ENCODE peak calls at places on chromosomes 2 and 18, in five cellular contexts. T is AG09309, K is fibroblast of mammary gland, G is ovary, W is Peyer's patch. C is an unnamed sample.

GRCh38 chr2:207219716-207220414 is 54.1 kb upstream of the KLF7 start:
- DNase-seq in W (no peak), T (peak), G (no peak), K (peak), C (peak)

GRCh38 chr2:240289701-240290431 is 145.6 kb upstream of the GPC1 start:
- DNase-seq in K (no peak), G (no peak), W (no peak), T (no peak), C (no peak)

GRCh38 chr2:62221141-62221540 is 25.2 kb downstream of the B3GNT2 start:
- DNase-seq in K (peak), T (no peak), W (no peak), G (no peak), C (peak)

GRCh38 chr2:240319855-240320560 is 115.5 kb upstream of the GPC1 start:
- DNase-seq in T (peak), W (no peak), K (peak), G (peak), C (peak)

GRCh38 chr2:238042849-238043584 is 17.8 kb upstream of the SCLY start:
- DNase-seq in T (no peak), W (no peak), G (no peak), K (no peak), C (peak)

GRCh38 chr2:154457291-154457690 is 241.2 kb upstream of the KCNJ3 start:
- DNase-seq in T (no peak), K (no peak), W (no peak), G (no peak), C (no peak)

GRCh38 chr18:28115149-28115550 is 61.8 kb downstream of the CDH2 start:
- DNase-seq in G (no peak), W (no peak), K (peak), T (peak), C (peak)

GRCh38 chr2:86563650-86564061 is 413 bp upstream of the CHMP3 start:
- DNase-seq in W (no peak), T (no peak), K (no peak), G (no peak), C (no peak)

GRCh38 chr2:106566050-106566449 is 78.9 kb downstream of the CD8B2 start:
- DNase-seq in K (peak), W (no peak), T (no peak), G (no peak), C (peak)

GRCh38 chr2:230217424-230217823 is 2.4 kb downstream of the SP110 start:
- DNase-seq in T (no peak), W (peak), K (no peak), G (no peak), C (peak)

GRCh38 chr2:199690225-199690624 is 160.8 kb downstream of the FTCDNL1 start:
- DNase-seq in W (no peak), T (no peak), K (no peak), G (no peak), C (no peak)

GRCh38 chr2:65437392-65438135 is 5.2 kb upstream of the SPRED2 start:
- DNase-seq in K (no peak), T (no peak), W (no peak), G (no peak), C (no peak)

GRCh38 chr2:171627412-171627811 is 59.9 kb upstream of the DYNC1I2 start:
- DNase-seq in K (no peak), T (no peak), G (no peak), W (no peak), C (no peak)

GRCh38 chr2:47201224-47201623 is 46.1 kb upstream of the STPG4 start:
- DNase-seq in K (no peak), W (no peak), T (no peak), G (no peak), C (peak)

GRCh38 chr2:194745532-194746146 is 911.4 kb upstream of the SLC39A10 start:
- DNase-seq in T (no peak), W (no peak), K (no peak), G (no peak), C (no peak)

GRCh38 chr2:199431748-199432213 is 26.0 kb downstream of the SATB2 start:
- DNase-seq in T (no peak), G (no peak), W (no peak), K (peak), C (no peak)

GRCh38 chr2:24792874-24793751 is at the start of the genes CENPO and PTRHD1:
- DNase-seq in G (peak), K (peak), W (peak), T (peak), C (peak)

GRCh38 chr18:8762968-8763367 is 57.6 kb downstream of the MTCL1 start:
- DNase-seq in W (no peak), K (no peak), T (no peak), G (no peak), C (no peak)

GRCh38 chr2:72757177-72757775 is 68.6 kb downstream of the EXOC6B start:
- DNase-seq in G (no peak), K (no peak), T (peak), W (no peak), C (peak)

GRCh38 chr2:191688934-191689695 is 11.2 kb downstream of the NABP1 start:
- DNase-seq in G (no peak), K (peak), W (no peak), T (peak), C (peak)

GRCh38 chr2:73896362-73897239 is 3.8 kb downstream of the ACTG2 start:
- DNase-seq in T (peak), W (no peak), G (no peak), K (peak), C (peak)

GRCh38 chr2:73895473-73895872 is 2.7 kb downstream of the ACTG2 start:
- DNase-seq in T (no peak), G (no peak), W (no peak), K (no peak), C (no peak)

GRCh38 chr2:73897934-73898333 is 5.1 kb downstream of the ACTG2 start:
- DNase-seq in G (no peak), W (no peak), K (no peak), T (no peak), C (no peak)

GRCh38 chr2:73894877-73895276 is 2.1 kb downstream of the ACTG2 start:
- DNase-seq in W (no peak), K (no peak), T (no peak), G (no peak), C (no peak)

DNA sequence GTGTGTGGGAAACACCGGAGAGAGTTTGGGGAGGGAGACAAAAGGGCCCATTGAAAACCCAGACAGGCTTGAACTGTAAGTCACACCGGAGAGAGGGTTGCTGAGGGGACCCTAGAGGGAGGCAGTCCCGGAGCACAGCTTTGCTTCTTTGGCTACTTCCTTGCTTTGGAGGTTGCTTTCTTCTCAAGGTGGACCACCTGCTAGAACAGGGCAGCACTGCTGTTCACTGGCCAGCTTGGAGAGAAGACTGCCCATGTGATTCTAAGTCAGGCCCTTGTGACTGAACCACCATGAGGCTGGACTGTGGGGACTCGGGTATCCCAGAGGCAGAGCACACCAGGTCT is 4.4 kb downstream of the ACTG2 start:
- DNase-seq in K (no peak), T (no peak), W (no peak), G (no peak), C (no peak)
- H3K4me3 ChIP-seq in K (no peak), T (no peak), W (peak), G (peak), C (no peak)

DNA sequence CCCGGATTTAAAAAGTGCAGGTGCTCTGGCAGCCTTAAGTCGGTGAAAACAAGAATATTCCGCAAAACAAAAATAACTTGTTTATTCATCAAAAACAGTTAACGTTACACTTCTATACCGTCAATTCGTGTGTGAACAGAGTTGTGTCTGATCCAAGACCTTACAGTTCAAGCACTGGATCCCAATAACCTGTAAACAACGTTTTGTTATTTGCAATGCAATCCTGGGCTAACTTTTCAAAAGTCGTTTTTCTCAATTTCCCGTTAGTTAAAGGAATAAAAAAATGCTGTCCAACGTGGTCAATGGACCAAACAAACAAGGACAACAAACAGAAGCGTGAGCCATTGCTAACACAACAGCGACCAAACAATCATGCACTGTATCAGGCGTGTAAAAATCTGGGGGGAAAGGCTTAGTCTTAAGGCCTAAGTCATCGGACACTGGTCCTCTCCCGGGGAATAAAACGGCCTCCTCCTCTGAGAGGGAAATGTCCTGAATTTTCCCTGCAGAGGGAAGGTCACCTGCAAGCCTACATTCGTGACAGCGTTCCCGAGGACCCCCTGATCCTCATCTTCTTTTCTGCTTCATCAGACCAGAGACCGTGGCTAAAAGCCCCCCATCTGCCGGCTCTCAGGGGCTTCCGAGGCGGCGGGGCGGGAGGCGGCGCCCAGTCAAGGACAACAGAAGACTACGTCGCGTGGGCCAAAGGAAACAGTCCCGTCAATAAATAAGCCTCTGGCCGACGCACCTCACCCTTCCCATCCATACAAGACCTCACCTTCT is 490 bp downstream of the NDUFS1 start:
- DNase-seq in W (no peak), G (no peak), T (no peak), K (peak), C (peak)
- TF ChIP-seq CTCF in W (no peak), G (no peak), T (no peak), K (no peak), C (no peak)

DNA sequence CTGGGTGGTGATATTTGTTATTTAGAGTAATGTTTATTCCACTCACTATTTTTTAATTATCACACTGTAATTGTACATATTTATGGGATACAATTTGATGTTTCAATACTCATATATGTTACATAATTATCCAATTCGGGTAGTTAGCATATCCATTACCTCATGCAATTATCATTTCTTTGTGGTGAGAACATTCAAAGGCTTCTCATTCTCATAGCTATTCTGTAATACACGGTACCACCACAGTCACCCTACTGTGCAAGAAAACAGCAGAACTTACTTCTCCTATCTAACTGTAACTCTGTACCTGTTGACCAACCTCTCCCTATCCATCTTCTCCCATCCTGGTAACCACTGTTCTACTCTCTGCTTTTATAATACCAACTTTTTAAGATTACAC is 4.6 kb downstream of the TBC1D8 start:
- DNase-seq in G (no peak), T (no peak), K (no peak), W (no peak), C (no peak)
- H3K4me3 ChIP-seq in G (no peak), T (no peak), K (no peak), W (no peak), C (no peak)

DNA sequence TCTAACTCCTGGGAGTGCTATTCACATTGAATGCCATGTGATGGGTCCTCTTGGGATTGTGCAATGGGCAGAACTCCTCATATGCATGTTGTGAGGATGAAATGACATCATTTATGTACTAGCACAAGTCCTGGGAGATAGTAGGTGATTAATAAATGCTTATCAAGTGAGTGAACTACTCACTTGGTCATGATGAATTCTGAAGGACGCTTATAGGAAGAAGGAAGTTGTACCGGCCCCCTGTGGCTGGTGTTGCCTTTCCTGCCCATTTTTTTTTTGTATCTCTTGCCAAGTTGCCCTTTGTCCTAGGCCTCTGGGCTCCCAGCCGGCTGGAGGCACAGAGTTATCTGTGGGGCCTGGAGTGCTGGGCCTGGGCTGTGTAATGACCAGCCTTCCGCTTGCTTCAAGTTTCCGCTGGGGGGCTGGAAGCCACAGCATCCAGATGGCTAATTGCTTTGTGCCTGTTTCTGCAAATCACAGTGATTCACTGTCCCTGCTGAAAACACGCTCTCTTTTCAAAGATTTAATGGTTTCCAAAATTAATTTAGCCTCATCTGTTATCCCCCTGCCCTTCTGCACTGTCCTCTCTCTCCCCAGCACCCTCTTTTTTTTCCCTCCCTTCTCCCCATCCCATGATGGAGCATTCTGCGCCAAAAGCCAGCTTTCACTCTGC is 33.7 kb upstream of the MRPL33 start:
- DNase-seq in W (no peak), T (peak), K (peak), G (no peak), C (peak)
- TF ChIP-seq CTCF in W (peak), T (no peak), K (no peak), G (no peak), C (no peak)

DNA sequence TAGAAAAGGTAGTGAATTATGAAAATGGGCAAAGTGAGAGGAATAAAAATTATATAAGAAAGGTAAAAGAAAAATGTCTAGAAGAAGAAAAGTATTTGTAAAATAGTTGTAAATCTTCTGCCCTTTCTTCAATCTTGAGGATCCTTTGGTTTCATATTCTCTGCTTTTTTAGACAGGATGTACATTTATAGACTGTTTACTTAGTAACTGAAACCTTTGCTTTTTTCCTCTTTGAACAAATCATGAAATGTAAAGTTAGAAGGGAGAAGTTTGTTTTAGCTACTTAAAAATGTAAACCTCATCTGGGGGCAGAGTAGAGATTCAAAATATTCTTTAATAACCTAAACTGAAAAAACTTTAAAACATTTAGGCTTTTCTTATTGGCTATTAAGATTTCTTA is 150.4 kb upstream of the ITGA4 start:
- DNase-seq in T (no peak), G (no peak), K (no peak), W (no peak), C (peak)
- H3K4me3 ChIP-seq in T (no peak), G (no peak), K (no peak), W (no peak), C (no peak)